ENCODE peak calls at places on chromosomes 11 and 22, in ten cellular contexts. Q is AG04450, D is left lung, X is HFF-Myc, Y is heart left ventricle, K is Peyer's patch, N is body of pancreas, W is prostate gland, J is neural progenitor cell, B is dorsolateral prefrontal cortex. I is an unnamed sample.
A peak's percentile ranks its signal among the peaks of the same experiment; 100 is the strongest.

GRCh38 chr11:11978792-11979486 is 29.5 kb downstream of the DKK3 start:
- DNase-seq in Q (no peak), D (no peak), X (no peak), Y (peak; percentile 89), K (no peak), N (peak; percentile 46), W (no peak), J (no peak), B (no peak), I (peak; percentile 95)

GRCh38 chr22:35544810-35545209 is 4.2 kb downstream of the RASD2 start:
- DNase-seq in Q (no peak), D (no peak), X (no peak), Y (no peak), K (no peak), N (no peak), W (no peak), J (no peak), B (no peak), I (no peak)

GRCh38 chr11:6607190-6607635 is 3.6 kb downstream of the ILK start:
- DNase-seq in Q (no peak), D (no peak), X (no peak), Y (no peak), K (no peak), N (no peak), W (no peak), J (no peak), B (no peak), I (no peak)

GRCh38 chr11:32935462-32936029 is 42.9 kb downstream of the QSER1 start:
- DNase-seq in Q (no peak), D (no peak), X (no peak), Y (no peak), K (no peak), N (no peak), W (no peak), J (no peak), B (no peak), I (no peak)

GRCh38 chr11:100855466-100856067 is 168.5 kb downstream of the ARHGAP42 start:
- DNase-seq in Q (no peak), D (no peak), X (no peak), Y (no peak), K (no peak), N (no peak), W (no peak), J (peak; percentile 60), B (no peak), I (peak; percentile 83)

GRCh38 chr11:102914238-102915043 is 39.7 kb upstream of the MMP12 start:
- DNase-seq in Q (peak; percentile 15), D (no peak), X (peak; percentile 33), Y (no peak), K (no peak), N (peak; percentile 20), W (no peak), J (peak; percentile 51), B (no peak), I (peak; percentile 65)

GRCh38 chr11:76885390-76886097 is 24.8 kb downstream of the ACER3 start:
- DNase-seq in Q (no peak), D (peak; percentile 39), X (no peak), Y (no peak), K (no peak), N (no peak), W (no peak), J (no peak), B (no peak), I (peak; percentile 79)

GRCh38 chr11:6565325-6565724 is 38.1 kb downstream of the RRP8 start:
- DNase-seq in Q (no peak), D (no peak), X (no peak), Y (no peak), K (no peak), N (no peak), W (no peak), J (no peak), B (no peak), I (no peak)

GRCh38 chr22:25494774-25495173 is 69.7 kb upstream of the GRK3 start:
- DNase-seq in Q (no peak), D (no peak), X (no peak), Y (no peak), K (no peak), N (no peak), W (no peak), J (peak; percentile 9), B (no peak), I (no peak)

GRCh38 chr11:103364687-103365086 is 255.5 kb downstream of the DYNC2H1 start:
- DNase-seq in Q (no peak), D (no peak), X (no peak), Y (no peak), K (no peak), N (no peak), W (no peak), J (no peak), B (no peak), I (no peak)

GRCh38 chr11:130874396-130874795 is 41.9 kb downstream of the SNX19 start:
- DNase-seq in Q (no peak), D (no peak), X (no peak), Y (no peak), K (no peak), N (no peak), W (no peak), J (no peak), B (no peak), I (no peak)

GRCh38 chr11:72812968-72813739 is 1.1 kb upstream of the ATG16L2 start:
- DNase-seq in Q (no peak), D (peak; percentile 69), X (no peak), Y (no peak), K (peak; percentile 63), N (peak; percentile 57), W (no peak), J (peak; percentile 72), B (no peak), I (peak; percentile 58)
- TF ChIP-seq CTCF in Q (peak; percentile 79), D (peak; percentile 65), X (peak; percentile 80), Y (peak; percentile 39), K (peak; percentile 56), N (peak; percentile 53), W (no peak), J (peak; percentile 59), B (peak; percentile 48), I (peak; percentile 75)

GRCh38 chr11:10803676-10804075 is 5.0 kb downstream of the EIF4G2 start:
- DNase-seq in Q (no peak), D (no peak), X (no peak), Y (no peak), K (no peak), N (no peak), W (no peak), J (no peak), B (no peak), I (no peak)

GRCh38 chr11:10805741-10806140 is 3.0 kb downstream of the EIF4G2 start:
- DNase-seq in Q (no peak), D (no peak), X (no peak), Y (no peak), K (no peak), N (no peak), W (no peak), J (no peak), B (no peak), I (no peak)

GRCh38 chr11:10807629-10808552 is 835 bp downstream of the EIF4G2 start:
- DNase-seq in Q (no peak), D (peak; percentile 68), X (no peak), Y (peak; percentile 86), K (peak; percentile 78), N (peak; percentile 56), W (peak; percentile 31), J (peak; percentile 65), B (peak; percentile 45), I (peak; percentile 54)

GRCh38 chr11:10808553-10809372 is at the start of gene EIF4G2:
- DNase-seq in Q (peak; percentile 98), D (peak; percentile 99), X (peak; percentile 97), Y (peak; percentile 99), K (peak; percentile 99), N (peak; percentile 99), W (peak; percentile 99), J (peak; percentile 98), B (peak; percentile 100), I (peak; percentile 99)

DNA sequence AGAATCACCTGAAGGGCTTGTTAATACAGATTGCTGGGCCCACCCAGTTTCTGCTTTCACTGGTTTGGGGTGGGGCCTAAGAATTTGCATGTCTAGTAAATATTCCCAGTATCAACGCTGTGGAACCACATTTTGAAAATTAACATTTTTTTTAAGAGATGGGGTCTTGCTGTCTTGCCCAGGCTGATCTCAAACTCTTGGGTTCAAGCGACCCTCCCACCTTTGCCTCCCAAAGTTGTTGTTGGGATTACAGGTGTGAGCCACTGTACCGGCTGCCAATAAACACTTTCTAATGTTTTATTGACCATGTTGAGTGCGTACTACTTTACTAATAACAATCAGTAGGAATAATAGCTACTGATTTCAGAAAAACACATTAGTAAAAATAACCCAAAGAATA is 2.5 kb downstream of the EIF4G2 start:
- DNase-seq in Q (no peak), D (no peak), X (no peak), Y (no peak), K (no peak), N (no peak), W (no peak), J (no peak), B (no peak), I (no peak)
- H3K4me3 ChIP-seq in Q (peak overlapping the region; percentile 93), D (peak overlapping the region; percentile 97), X (peak overlapping the region; percentile 95), Y (no peak overlapping the region), K (no peak overlapping the region), N (no peak overlapping the region), W (peak overlapping the region; percentile 4), J (peak overlapping the region; percentile 99), B (peak overlapping the region; percentile 93), I (no peak overlapping the region)

GRCh38 chr11:96050435-96051182 is 126.7 kb upstream of the MTMR2 start:
- DNase-seq in Q (no peak), D (no peak), X (no peak), Y (no peak), K (no peak), N (no peak), W (no peak), J (no peak), B (no peak), I (peak; percentile 60)
- TF ChIP-seq CTCF in Q (no peak), D (no peak), X (peak; percentile 11), Y (no peak), K (no peak), N (no peak), W (no peak), J (no peak), B (no peak), I (peak; percentile 13)

GRCh38 chr11:31817054-31817620 is 6.0 kb upstream of the PAX6 start:
- DNase-seq in Q (no peak), D (no peak), X (no peak), Y (no peak), K (peak; percentile 48), N (no peak), W (no peak), J (peak; percentile 86), B (no peak), I (no peak)

GRCh38 chr11:31818874-31819331 is 7.8 kb upstream of the PAX6 start:
- DNase-seq in Q (no peak), D (no peak), X (no peak), Y (no peak), K (peak; percentile 45), N (no peak), W (no peak), J (peak; percentile 39), B (no peak), I (no peak)

GRCh38 chr11:31819533-31820437 is 8.7 kb upstream of the PAX6 start:
- DNase-seq in Q (no peak), D (no peak), X (no peak), Y (no peak), K (peak; percentile 47), N (peak; percentile 46), W (no peak), J (peak; percentile 80), B (no peak), I (no peak)

GRCh38 chr11:31816467-31817053 is 5.4 kb upstream of the PAX6 start:
- DNase-seq in Q (no peak), D (no peak), X (no peak), Y (no peak), K (peak; percentile 53), N (no peak), W (no peak), J (peak; percentile 39), B (no peak), I (no peak)

GRCh38 chr11:31817621-31818493 is 6.7 kb upstream of the PAX6 start:
- DNase-seq in Q (no peak), D (no peak), X (no peak), Y (no peak), K (peak; percentile 53), N (peak; percentile 68), W (no peak), J (peak; percentile 79), B (no peak), I (no peak)
- H3K4me3 ChIP-seq in Q (no peak overlapping the region), D (no peak overlapping the region), X (no peak overlapping the region), Y (peak overlapping the region; percentile 25), K (peak overlapping the region; percentile 38), N (no peak overlapping the region), W (no peak overlapping the region), J (peak overlapping the region; percentile 91), B (peak overlapping the region; percentile 56), I (no peak overlapping the region)

I was measured in cardiac fibroblast.